ENCODE peak calls at places on chromosomes 1 and 21, in seven cellular contexts. One of them, this sample, is unnamed.

GRCh38 chr1:248872752-248873408 is 14.0 kb upstream of the ZNF692 start:
- DNase-seq in activated T-helper 1 cell treated with anti-CD3 and anti-CD28 coated beads, Interleukin-12 subunit alpha, Interleukin-12 subunit beta, Interleukin-2, Interleukin-4 antibody, amounts not matched to agents 30 ng/mL and 10 ng/mL and 1 ng/mL, durations not matched to agents 14 hours and 24 hours and 36 hours: peak
- DNase-seq in chondrocyte: no peak
- DNase-seq in heart right ventricle: peak
- DNase-seq in GM12865: peak
- DNase-seq in hepatocyte: peak
- DNase-seq in endodermal cell: peak
- DNase-seq in this sample: peak

GRCh38 chr1:62746086-62746808 is 37.7 kb upstream of the ATG4C start:
- DNase-seq in chondrocyte: no peak
- DNase-seq in hepatocyte: peak
- DNase-seq in endodermal cell: no peak
- DNase-seq in heart right ventricle: no peak
- DNase-seq in activated T-helper 1 cell treated with anti-CD3 and anti-CD28 coated beads, Interleukin-12 subunit alpha, Interleukin-12 subunit beta, Interleukin-2, Interleukin-4 antibody, amounts not matched to agents 30 ng/mL and 10 ng/mL and 1 ng/mL, durations not matched to agents 14 hours and 24 hours and 36 hours: no peak
- DNase-seq in GM12865: peak
- DNase-seq in this sample: no peak

GRCh38 chr1:155079487-155080249 is 1.0 kb downstream of the EFNA3 start:
- DNase-seq in endodermal cell: peak
- DNase-seq in hepatocyte: peak
- DNase-seq in activated T-helper 1 cell treated with anti-CD3 and anti-CD28 coated beads, Interleukin-12 subunit alpha, Interleukin-12 subunit beta, Interleukin-2, Interleukin-4 antibody, amounts not matched to agents 30 ng/mL and 10 ng/mL and 1 ng/mL, durations not matched to agents 14 hours and 24 hours and 36 hours: no peak
- DNase-seq in GM12865: no peak
- DNase-seq in heart right ventricle: peak
- DNase-seq in chondrocyte: peak
- DNase-seq in this sample: peak

GRCh38 chr1:3910769-3911520 is 10.9 kb upstream of the C1orf174 start:
- DNase-seq in hepatocyte: peak
- DNase-seq in chondrocyte: peak
- DNase-seq in GM12865: peak
- DNase-seq in activated T-helper 1 cell treated with anti-CD3 and anti-CD28 coated beads, Interleukin-12 subunit alpha, Interleukin-12 subunit beta, Interleukin-2, Interleukin-4 antibody, amounts not matched to agents 30 ng/mL and 10 ng/mL and 1 ng/mL, durations not matched to agents 14 hours and 24 hours and 36 hours: peak
- DNase-seq in heart right ventricle: peak
- DNase-seq in endodermal cell: peak
- DNase-seq in this sample: peak

GRCh38 chr1:186983327-186983726 is 154.6 kb downstream of the PLA2G4A start:
- DNase-seq in chondrocyte: no peak
- DNase-seq in heart right ventricle: no peak
- DNase-seq in endodermal cell: no peak
- DNase-seq in activated T-helper 1 cell treated with anti-CD3 and anti-CD28 coated beads, Interleukin-12 subunit alpha, Interleukin-12 subunit beta, Interleukin-2, Interleukin-4 antibody, amounts not matched to agents 30 ng/mL and 10 ng/mL and 1 ng/mL, durations not matched to agents 14 hours and 24 hours and 36 hours: no peak
- DNase-seq in hepatocyte: peak
- DNase-seq in GM12865: no peak
- DNase-seq in this sample: no peak

GRCh38 chr1:180530501-180530900 is 28.1 kb upstream of the ACBD6 start:
- DNase-seq in heart right ventricle: no peak
- DNase-seq in hepatocyte: peak
- DNase-seq in activated T-helper 1 cell treated with anti-CD3 and anti-CD28 coated beads, Interleukin-12 subunit alpha, Interleukin-12 subunit beta, Interleukin-2, Interleukin-4 antibody, amounts not matched to agents 30 ng/mL and 10 ng/mL and 1 ng/mL, durations not matched to agents 14 hours and 24 hours and 36 hours: no peak
- DNase-seq in endodermal cell: no peak
- DNase-seq in chondrocyte: no peak
- DNase-seq in GM12865: no peak
- DNase-seq in this sample: peak

GRCh38 chr1:211259596-211260126 is 495 bp downstream of the RCOR3 start:
- DNase-seq in hepatocyte: peak
- DNase-seq in chondrocyte: no peak
- DNase-seq in heart right ventricle: peak
- DNase-seq in activated T-helper 1 cell treated with anti-CD3 and anti-CD28 coated beads, Interleukin-12 subunit alpha, Interleukin-12 subunit beta, Interleukin-2, Interleukin-4 antibody, amounts not matched to agents 30 ng/mL and 10 ng/mL and 1 ng/mL, durations not matched to agents 14 hours and 24 hours and 36 hours: no peak
- DNase-seq in GM12865: no peak
- DNase-seq in endodermal cell: no peak
- DNase-seq in this sample: peak

GRCh38 chr1:234484218-234484617 is 5.2 kb upstream of the TARBP1 start:
- DNase-seq in GM12865: no peak
- DNase-seq in heart right ventricle: no peak
- DNase-seq in chondrocyte: no peak
- DNase-seq in hepatocyte: no peak
- DNase-seq in endodermal cell: no peak
- DNase-seq in activated T-helper 1 cell treated with anti-CD3 and anti-CD28 coated beads, Interleukin-12 subunit alpha, Interleukin-12 subunit beta, Interleukin-2, Interleukin-4 antibody, amounts not matched to agents 30 ng/mL and 10 ng/mL and 1 ng/mL, durations not matched to agents 14 hours and 24 hours and 36 hours: no peak
- DNase-seq in this sample: no peak

GRCh38 chr1:85278853-85279314 is 2.5 kb upstream of the BCL10 start:
- DNase-seq in chondrocyte: no peak
- DNase-seq in activated T-helper 1 cell treated with anti-CD3 and anti-CD28 coated beads, Interleukin-12 subunit alpha, Interleukin-12 subunit beta, Interleukin-2, Interleukin-4 antibody, amounts not matched to agents 30 ng/mL and 10 ng/mL and 1 ng/mL, durations not matched to agents 14 hours and 24 hours and 36 hours: peak
- DNase-seq in hepatocyte: peak
- DNase-seq in heart right ventricle: no peak
- DNase-seq in endodermal cell: no peak
- DNase-seq in GM12865: peak
- DNase-seq in this sample: no peak

GRCh38 chr1:23964790-23965740 is 5.4 kb downstream of the PNRC2 start:
- DNase-seq in endodermal cell: no peak
- DNase-seq in GM12865: peak
- DNase-seq in activated T-helper 1 cell treated with anti-CD3 and anti-CD28 coated beads, Interleukin-12 subunit alpha, Interleukin-12 subunit beta, Interleukin-2, Interleukin-4 antibody, amounts not matched to agents 30 ng/mL and 10 ng/mL and 1 ng/mL, durations not matched to agents 14 hours and 24 hours and 36 hours: no peak
- DNase-seq in chondrocyte: no peak
- DNase-seq in hepatocyte: peak
- DNase-seq in heart right ventricle: no peak
- DNase-seq in this sample: no peak

GRCh38 chr1:219177940-219178339 is 4.3 kb downstream of the LYPLAL1 start:
- DNase-seq in activated T-helper 1 cell treated with anti-CD3 and anti-CD28 coated beads, Interleukin-12 subunit alpha, Interleukin-12 subunit beta, Interleukin-2, Interleukin-4 antibody, amounts not matched to agents 30 ng/mL and 10 ng/mL and 1 ng/mL, durations not matched to agents 14 hours and 24 hours and 36 hours: no peak
- DNase-seq in chondrocyte: no peak
- DNase-seq in hepatocyte: no peak
- DNase-seq in endodermal cell: no peak
- DNase-seq in GM12865: no peak
- DNase-seq in heart right ventricle: no peak
- DNase-seq in this sample: no peak

GRCh38 chr1:159979257-159979656 is 25.2 kb upstream of the SLAMF9 start:
- DNase-seq in GM12865: no peak
- DNase-seq in hepatocyte: no peak
- DNase-seq in activated T-helper 1 cell treated with anti-CD3 and anti-CD28 coated beads, Interleukin-12 subunit alpha, Interleukin-12 subunit beta, Interleukin-2, Interleukin-4 antibody, amounts not matched to agents 30 ng/mL and 10 ng/mL and 1 ng/mL, durations not matched to agents 14 hours and 24 hours and 36 hours: no peak
- DNase-seq in chondrocyte: no peak
- DNase-seq in heart right ventricle: no peak
- DNase-seq in endodermal cell: no peak
- DNase-seq in this sample: no peak

GRCh38 chr1:32701421-32701911 is 1.1 kb downstream of the SYNC start:
- DNase-seq in endodermal cell: peak
- DNase-seq in GM12865: no peak
- DNase-seq in hepatocyte: no peak
- DNase-seq in heart right ventricle: no peak
- DNase-seq in chondrocyte: peak
- DNase-seq in activated T-helper 1 cell treated with anti-CD3 and anti-CD28 coated beads, Interleukin-12 subunit alpha, Interleukin-12 subunit beta, Interleukin-2, Interleukin-4 antibody, amounts not matched to agents 30 ng/mL and 10 ng/mL and 1 ng/mL, durations not matched to agents 14 hours and 24 hours and 36 hours: no peak
- DNase-seq in this sample: no peak

GRCh38 chr21:33587792-33588484 is 546 bp downstream of the DONSON start:
- DNase-seq in GM12865: peak
- DNase-seq in heart right ventricle: peak
- DNase-seq in activated T-helper 1 cell treated with anti-CD3 and anti-CD28 coated beads, Interleukin-12 subunit alpha, Interleukin-12 subunit beta, Interleukin-2, Interleukin-4 antibody, amounts not matched to agents 30 ng/mL and 10 ng/mL and 1 ng/mL, durations not matched to agents 14 hours and 24 hours and 36 hours: no peak
- DNase-seq in chondrocyte: no peak
- DNase-seq in hepatocyte: peak
- DNase-seq in endodermal cell: peak
- DNase-seq in this sample: peak

GRCh38 chr21:15494481-15494880 is 235.3 kb upstream of the USP25 start:
- DNase-seq in chondrocyte: no peak
- DNase-seq in hepatocyte: no peak
- DNase-seq in GM12865: no peak
- DNase-seq in endodermal cell: no peak
- DNase-seq in heart right ventricle: no peak
- DNase-seq in activated T-helper 1 cell treated with anti-CD3 and anti-CD28 coated beads, Interleukin-12 subunit alpha, Interleukin-12 subunit beta, Interleukin-2, Interleukin-4 antibody, amounts not matched to agents 30 ng/mL and 10 ng/mL and 1 ng/mL, durations not matched to agents 14 hours and 24 hours and 36 hours: no peak
- DNase-seq in this sample: no peak

GRCh38 chr1:112337028-112337531 is 58.9 kb upstream of the CTTNBP2NL start:
- DNase-seq in hepatocyte: peak
- DNase-seq in chondrocyte: no peak
- DNase-seq in activated T-helper 1 cell treated with anti-CD3 and anti-CD28 coated beads, Interleukin-12 subunit alpha, Interleukin-12 subunit beta, Interleukin-2, Interleukin-4 antibody, amounts not matched to agents 30 ng/mL and 10 ng/mL and 1 ng/mL, durations not matched to agents 14 hours and 24 hours and 36 hours: no peak
- DNase-seq in heart right ventricle: peak
- DNase-seq in endodermal cell: peak
- DNase-seq in GM12865: peak
- DNase-seq in this sample: peak

GRCh38 chr1:174174461-174175329 is 15.4 kb downstream of the RABGAP1L start:
- DNase-seq in hepatocyte: peak
- DNase-seq in GM12865: peak
- DNase-seq in chondrocyte: no peak
- DNase-seq in heart right ventricle: no peak
- DNase-seq in endodermal cell: no peak
- DNase-seq in activated T-helper 1 cell treated with anti-CD3 and anti-CD28 coated beads, Interleukin-12 subunit alpha, Interleukin-12 subunit beta, Interleukin-2, Interleukin-4 antibody, amounts not matched to agents 30 ng/mL and 10 ng/mL and 1 ng/mL, durations not matched to agents 14 hours and 24 hours and 36 hours: no peak
- DNase-seq in this sample: no peak

GRCh38 chr1:58848818-58849411 is 65.1 kb upstream of the JUN start:
- DNase-seq in activated T-helper 1 cell treated with anti-CD3 and anti-CD28 coated beads, Interleukin-12 subunit alpha, Interleukin-12 subunit beta, Interleukin-2, Interleukin-4 antibody, amounts not matched to agents 30 ng/mL and 10 ng/mL and 1 ng/mL, durations not matched to agents 14 hours and 24 hours and 36 hours: no peak
- DNase-seq in heart right ventricle: peak
- DNase-seq in GM12865: no peak
- DNase-seq in hepatocyte: peak
- DNase-seq in endodermal cell: peak
- DNase-seq in chondrocyte: peak
- DNase-seq in this sample: peak

GRCh38 chr1:235874226-235874625 is 7.5 kb upstream of the LYST start:
- DNase-seq in activated T-helper 1 cell treated with anti-CD3 and anti-CD28 coated beads, Interleukin-12 subunit alpha, Interleukin-12 subunit beta, Interleukin-2, Interleukin-4 antibody, amounts not matched to agents 30 ng/mL and 10 ng/mL and 1 ng/mL, durations not matched to agents 14 hours and 24 hours and 36 hours: no peak
- DNase-seq in endodermal cell: no peak
- DNase-seq in GM12865: no peak
- DNase-seq in chondrocyte: no peak
- DNase-seq in hepatocyte: no peak
- DNase-seq in heart right ventricle: no peak
- DNase-seq in this sample: no peak

GRCh38 chr1:113684153-113684541 is 75.1 kb downstream of the PHTF1 start:
- DNase-seq in activated T-helper 1 cell treated with anti-CD3 and anti-CD28 coated beads, Interleukin-12 subunit alpha, Interleukin-12 subunit beta, Interleukin-2, Interleukin-4 antibody, amounts not matched to agents 30 ng/mL and 10 ng/mL and 1 ng/mL, durations not matched to agents 14 hours and 24 hours and 36 hours: no peak
- DNase-seq in GM12865: no peak
- DNase-seq in hepatocyte: peak
- DNase-seq in heart right ventricle: peak
- DNase-seq in chondrocyte: no peak
- DNase-seq in endodermal cell: no peak
- DNase-seq in this sample: peak

GRCh38 chr1:231590453-231591198 is 36.0 kb upstream of the DISC1 start:
- DNase-seq in hepatocyte: peak
- DNase-seq in heart right ventricle: peak
- DNase-seq in GM12865: peak
- DNase-seq in chondrocyte: no peak
- DNase-seq in endodermal cell: peak
- DNase-seq in activated T-helper 1 cell treated with anti-CD3 and anti-CD28 coated beads, Interleukin-12 subunit alpha, Interleukin-12 subunit beta, Interleukin-2, Interleukin-4 antibody, amounts not matched to agents 30 ng/mL and 10 ng/mL and 1 ng/mL, durations not matched to agents 14 hours and 24 hours and 36 hours: peak
- DNase-seq in this sample: peak

GRCh38 chr1:66351474-66351873 is 182.5 kb upstream of the SGIP1 start:
- DNase-seq in heart right ventricle: no peak
- DNase-seq in activated T-helper 1 cell treated with anti-CD3 and anti-CD28 coated beads, Interleukin-12 subunit alpha, Interleukin-12 subunit beta, Interleukin-2, Interleukin-4 antibody, amounts not matched to agents 30 ng/mL and 10 ng/mL and 1 ng/mL, durations not matched to agents 14 hours and 24 hours and 36 hours: no peak
- DNase-seq in GM12865: peak
- DNase-seq in chondrocyte: no peak
- DNase-seq in hepatocyte: no peak
- DNase-seq in endodermal cell: no peak
- DNase-seq in this sample: no peak

GRCh38 chr21:17548262-17548661 is 35.4 kb downstream of the CXADR start:
- DNase-seq in activated T-helper 1 cell treated with anti-CD3 and anti-CD28 coated beads, Interleukin-12 subunit alpha, Interleukin-12 subunit beta, Interleukin-2, Interleukin-4 antibody, amounts not matched to agents 30 ng/mL and 10 ng/mL and 1 ng/mL, durations not matched to agents 14 hours and 24 hours and 36 hours: no peak
- DNase-seq in GM12865: no peak
- DNase-seq in hepatocyte: no peak
- DNase-seq in chondrocyte: no peak
- DNase-seq in heart right ventricle: no peak
- DNase-seq in endodermal cell: no peak
- DNase-seq in this sample: no peak

GRCh38 chr1:95002657-95003432 is 69.9 kb downstream of the ALG14 start:
- DNase-seq in activated T-helper 1 cell treated with anti-CD3 and anti-CD28 coated beads, Interleukin-12 subunit alpha, Interleukin-12 subunit beta, Interleukin-2, Interleukin-4 antibody, amounts not matched to agents 30 ng/mL and 10 ng/mL and 1 ng/mL, durations not matched to agents 14 hours and 24 hours and 36 hours: no peak
- DNase-seq in hepatocyte: peak
- DNase-seq in GM12865: no peak
- DNase-seq in endodermal cell: no peak
- DNase-seq in heart right ventricle: no peak
- DNase-seq in chondrocyte: no peak
- DNase-seq in this sample: peak

GRCh38 chr1:117641536-117641935 is 35.7 kb downstream of the TENT5C start:
- DNase-seq in hepatocyte: no peak
- DNase-seq in GM12865: no peak
- DNase-seq in chondrocyte: no peak
- DNase-seq in activated T-helper 1 cell treated with anti-CD3 and anti-CD28 coated beads, Interleukin-12 subunit alpha, Interleukin-12 subunit beta, Interleukin-2, Interleukin-4 antibody, amounts not matched to agents 30 ng/mL and 10 ng/mL and 1 ng/mL, durations not matched to agents 14 hours and 24 hours and 36 hours: no peak
- DNase-seq in endodermal cell: no peak
- DNase-seq in heart right ventricle: no peak
- DNase-seq in this sample: no peak

GRCh38 chr1:209405183-209405823 is 178.2 kb upstream of the CAMK1G start:
- DNase-seq in chondrocyte: no peak
- DNase-seq in endodermal cell: no peak
- DNase-seq in hepatocyte: no peak
- DNase-seq in activated T-helper 1 cell treated with anti-CD3 and anti-CD28 coated beads, Interleukin-12 subunit alpha, Interleukin-12 subunit beta, Interleukin-2, Interleukin-4 antibody, amounts not matched to agents 30 ng/mL and 10 ng/mL and 1 ng/mL, durations not matched to agents 14 hours and 24 hours and 36 hours: no peak
- DNase-seq in GM12865: no peak
- DNase-seq in heart right ventricle: no peak
- DNase-seq in this sample: peak

GRCh38 chr1:192747305-192747704 is 61.5 kb upstream of the RGS2 start:
- DNase-seq in hepatocyte: no peak
- DNase-seq in heart right ventricle: no peak
- DNase-seq in activated T-helper 1 cell treated with anti-CD3 and anti-CD28 coated beads, Interleukin-12 subunit alpha, Interleukin-12 subunit beta, Interleukin-2, Interleukin-4 antibody, amounts not matched to agents 30 ng/mL and 10 ng/mL and 1 ng/mL, durations not matched to agents 14 hours and 24 hours and 36 hours: no peak
- DNase-seq in chondrocyte: no peak
- DNase-seq in GM12865: no peak
- DNase-seq in endodermal cell: no peak
- DNase-seq in this sample: no peak

GRCh38 chr1:228463009-228463558 is 24.1 kb upstream of the RNF187 start:
- DNase-seq in activated T-helper 1 cell treated with anti-CD3 and anti-CD28 coated beads, Interleukin-12 subunit alpha, Interleukin-12 subunit beta, Interleukin-2, Interleukin-4 antibody, amounts not matched to agents 30 ng/mL and 10 ng/mL and 1 ng/mL, durations not matched to agents 14 hours and 24 hours and 36 hours: no peak
- DNase-seq in GM12865: no peak
- DNase-seq in endodermal cell: no peak
- DNase-seq in hepatocyte: no peak
- DNase-seq in chondrocyte: no peak
- DNase-seq in heart right ventricle: no peak
- DNase-seq in this sample: no peak

GRCh38 chr1:43524804-43525203 is 5.9 kb upstream of the PTPRF start:
- DNase-seq in activated T-helper 1 cell treated with anti-CD3 and anti-CD28 coated beads, Interleukin-12 subunit alpha, Interleukin-12 subunit beta, Interleukin-2, Interleukin-4 antibody, amounts not matched to agents 30 ng/mL and 10 ng/mL and 1 ng/mL, durations not matched to agents 14 hours and 24 hours and 36 hours: no peak
- DNase-seq in heart right ventricle: no peak
- DNase-seq in chondrocyte: no peak
- DNase-seq in hepatocyte: peak
- DNase-seq in endodermal cell: no peak
- DNase-seq in GM12865: no peak
- DNase-seq in this sample: no peak

GRCh38 chr21:46208761-46209721 is 19.5 kb downstream of the LSS start:
- DNase-seq in activated T-helper 1 cell treated with anti-CD3 and anti-CD28 coated beads, Interleukin-12 subunit alpha, Interleukin-12 subunit beta, Interleukin-2, Interleukin-4 antibody, amounts not matched to agents 30 ng/mL and 10 ng/mL and 1 ng/mL, durations not matched to agents 14 hours and 24 hours and 36 hours: no peak
- DNase-seq in endodermal cell: no peak
- DNase-seq in heart right ventricle: no peak
- DNase-seq in GM12865: no peak
- DNase-seq in hepatocyte: no peak
- DNase-seq in chondrocyte: peak
- DNase-seq in this sample: no peak

GRCh38 chr1:153349363-153350340 is 1.0 kb upstream of the PGLYRP4 start:
- DNase-seq in heart right ventricle: no peak
- DNase-seq in chondrocyte: no peak
- DNase-seq in activated T-helper 1 cell treated with anti-CD3 and anti-CD28 coated beads, Interleukin-12 subunit alpha, Interleukin-12 subunit beta, Interleukin-2, Interleukin-4 antibody, amounts not matched to agents 30 ng/mL and 10 ng/mL and 1 ng/mL, durations not matched to agents 14 hours and 24 hours and 36 hours: no peak
- DNase-seq in hepatocyte: no peak
- DNase-seq in endodermal cell: peak
- DNase-seq in GM12865: peak
- DNase-seq in this sample: no peak

GRCh38 chr1:92792340-92792782 is 7.5 kb upstream of the EVI5 start:
- DNase-seq in hepatocyte: no peak
- DNase-seq in endodermal cell: peak
- DNase-seq in activated T-helper 1 cell treated with anti-CD3 and anti-CD28 coated beads, Interleukin-12 subunit alpha, Interleukin-12 subunit beta, Interleukin-2, Interleukin-4 antibody, amounts not matched to agents 30 ng/mL and 10 ng/mL and 1 ng/mL, durations not matched to agents 14 hours and 24 hours and 36 hours: no peak
- DNase-seq in heart right ventricle: no peak
- DNase-seq in GM12865: no peak
- DNase-seq in chondrocyte: no peak
- DNase-seq in this sample: no peak

GRCh38 chr1:207863893-207864535 is 46.9 kb downstream of the CD34 start:
- DNase-seq in hepatocyte: no peak
- DNase-seq in endodermal cell: peak
- DNase-seq in GM12865: peak
- DNase-seq in chondrocyte: no peak
- DNase-seq in activated T-helper 1 cell treated with anti-CD3 and anti-CD28 coated beads, Interleukin-12 subunit alpha, Interleukin-12 subunit beta, Interleukin-2, Interleukin-4 antibody, amounts not matched to agents 30 ng/mL and 10 ng/mL and 1 ng/mL, durations not matched to agents 14 hours and 24 hours and 36 hours: peak
- DNase-seq in heart right ventricle: no peak
- DNase-seq in this sample: no peak

GRCh38 chr21:37272897-37273296 is 5.8 kb upstream of the VPS26C start:
- DNase-seq in endodermal cell: no peak
- DNase-seq in heart right ventricle: no peak
- DNase-seq in chondrocyte: no peak
- DNase-seq in activated T-helper 1 cell treated with anti-CD3 and anti-CD28 coated beads, Interleukin-12 subunit alpha, Interleukin-12 subunit beta, Interleukin-2, Interleukin-4 antibody, amounts not matched to agents 30 ng/mL and 10 ng/mL and 1 ng/mL, durations not matched to agents 14 hours and 24 hours and 36 hours: no peak
- DNase-seq in GM12865: no peak
- DNase-seq in hepatocyte: no peak
- DNase-seq in this sample: no peak

GRCh38 chr1:80066060-80066459 is 1059.5 kb upstream of the ADGRL4 start:
- DNase-seq in hepatocyte: no peak
- DNase-seq in GM12865: no peak
- DNase-seq in endodermal cell: no peak
- DNase-seq in heart right ventricle: no peak
- DNase-seq in chondrocyte: no peak
- DNase-seq in activated T-helper 1 cell treated with anti-CD3 and anti-CD28 coated beads, Interleukin-12 subunit alpha, Interleukin-12 subunit beta, Interleukin-2, Interleukin-4 antibody, amounts not matched to agents 30 ng/mL and 10 ng/mL and 1 ng/mL, durations not matched to agents 14 hours and 24 hours and 36 hours: no peak
- DNase-seq in this sample: no peak

GRCh38 chr1:233794863-233795262 is 109.6 kb upstream of the SLC35F3 start:
- DNase-seq in heart right ventricle: no peak
- DNase-seq in hepatocyte: no peak
- DNase-seq in activated T-helper 1 cell treated with anti-CD3 and anti-CD28 coated beads, Interleukin-12 subunit alpha, Interleukin-12 subunit beta, Interleukin-2, Interleukin-4 antibody, amounts not matched to agents 30 ng/mL and 10 ng/mL and 1 ng/mL, durations not matched to agents 14 hours and 24 hours and 36 hours: no peak
- DNase-seq in chondrocyte: no peak
- DNase-seq in GM12865: no peak
- DNase-seq in endodermal cell: no peak
- DNase-seq in this sample: no peak

GRCh38 chr1:82819234-82819633 is 1018.5 kb downstream of the ADGRL2 start:
- DNase-seq in activated T-helper 1 cell treated with anti-CD3 and anti-CD28 coated beads, Interleukin-12 subunit alpha, Interleukin-12 subunit beta, Interleukin-2, Interleukin-4 antibody, amounts not matched to agents 30 ng/mL and 10 ng/mL and 1 ng/mL, durations not matched to agents 14 hours and 24 hours and 36 hours: no peak
- DNase-seq in endodermal cell: no peak
- DNase-seq in hepatocyte: no peak
- DNase-seq in GM12865: peak
- DNase-seq in heart right ventricle: no peak
- DNase-seq in chondrocyte: no peak
- DNase-seq in this sample: no peak

GRCh38 chr1:156508205-156508954 is 7.8 kb upstream of the MEF2D start:
- DNase-seq in GM12865: peak
- DNase-seq in activated T-helper 1 cell treated with anti-CD3 and anti-CD28 coated beads, Interleukin-12 subunit alpha, Interleukin-12 subunit beta, Interleukin-2, Interleukin-4 antibody, amounts not matched to agents 30 ng/mL and 10 ng/mL and 1 ng/mL, durations not matched to agents 14 hours and 24 hours and 36 hours: no peak
- DNase-seq in endodermal cell: no peak
- DNase-seq in hepatocyte: no peak
- DNase-seq in chondrocyte: peak
- DNase-seq in heart right ventricle: peak
- DNase-seq in this sample: no peak

This sample was measured in SJCRH30.